ENCODE peak calls at places on chromosomes 3 and 15, in eight cellular contexts. I is CD8-positive, alpha-beta T cell; Y is mesendoderm; E is aorta; L is lower lobe of right lung; F is uterus; R is HepG2; Z is sigmoid colon. C is an unnamed sample.

GRCh38 chr15:39243396-39243795 is 337.5 kb upstream of the THBS1 start:
- DNase-seq in Z (no peak), I (no peak), R (no peak), E (no peak), L (no peak), Y (peak; percentile 28), F (no peak), C (no peak)

GRCh38 chr3:100002599-100003350 is 111.5 kb downstream of the FILIP1L start:
- DNase-seq in I (no peak), F (peak; percentile 75), Z (peak; percentile 60), R (peak; percentile 91), E (no peak), L (no peak), Y (peak; percentile 61), C (no peak)

GRCh38 chr3:28922376-28922775 is 358.5 kb upstream of the RBMS3 start:
- DNase-seq in L (no peak), Z (no peak), I (no peak), F (no peak), E (no peak), Y (no peak), R (no peak), C (no peak)

GRCh38 chr3:7484636-7485035 is 623.7 kb downstream of the GRM7 start:
- DNase-seq in L (no peak), Y (no peak), F (no peak), R (no peak), I (no peak), Z (no peak), E (no peak), C (no peak)

GRCh38 chr3:31508452-31509146 is 24.1 kb upstream of the STT3B start:
- DNase-seq in E (no peak), Y (no peak), F (no peak), L (no peak), Z (no peak), R (no peak), I (no peak), C (no peak)

GRCh38 chr15:64096486-64097431 is 977 bp downstream of the SNX1 start:
- DNase-seq in I (no peak), R (no peak), Y (peak; percentile 52), L (no peak), F (no peak), E (no peak), Z (no peak), C (no peak)

GRCh38 chr3:16516695-16517481 is 3.4 kb upstream of the RFTN1 start:
- DNase-seq in Z (no peak), E (no peak), R (peak; percentile 33), Y (peak; percentile 54), F (peak; percentile 70), L (no peak), I (no peak), C (no peak)

GRCh38 chr15:70086636-70087035 is 11.1 kb downstream of the TLE3 start:
- DNase-seq in Z (no peak), F (no peak), I (no peak), E (no peak), R (no peak), L (no peak), Y (no peak), C (no peak)

GRCh38 chr15:48447657-48448056 is 116.4 kb downstream of the DUT start:
- DNase-seq in I (no peak), E (no peak), R (no peak), Z (no peak), F (no peak), Y (no peak), L (no peak), C (no peak)

GRCh38 chr3:188202358-188203138 is 48.6 kb downstream of the LPP start:
- DNase-seq in F (no peak), Z (no peak), R (peak; percentile 16), I (no peak), Y (peak; percentile 77), L (no peak), E (no peak), C (no peak)

GRCh38 chr3:105364113-105364512 is 2.6 kb upstream of the ALCAM start:
- DNase-seq in Y (peak; percentile 49), L (no peak), F (no peak), Z (no peak), R (no peak), E (no peak), I (no peak), C (no peak)

GRCh38 chr15:47399100-47399499 is 318.2 kb upstream of the SEMA6D start:
- DNase-seq in R (no peak), L (no peak), F (no peak), E (no peak), Y (no peak), Z (no peak), I (no peak), C (no peak)

GRCh38 chr3:14425574-14426304 is 23.3 kb downstream of the SLC6A6 start:
- DNase-seq in E (no peak), R (no peak), I (peak; percentile 65), Y (no peak), F (no peak), L (peak; percentile 85), Z (no peak), C (peak; percentile 70)

GRCh38 chr3:14423963-14424362 is 21.6 kb downstream of the SLC6A6 start:
- DNase-seq in Y (no peak), L (no peak), I (no peak), F (no peak), Z (no peak), R (no peak), E (no peak), C (no peak)

GRCh38 chr3:14424711-14425573 is 22.5 kb downstream of the SLC6A6 start:
- DNase-seq in F (no peak), R (no peak), Z (no peak), L (peak; percentile 63), Y (peak; percentile 51), I (peak; percentile 58), E (no peak), C (peak; percentile 64)

GRCh38 chr3:14423197-14423743 is 20.9 kb downstream of the SLC6A6 start:
- DNase-seq in F (no peak), R (peak; percentile 82), E (no peak), I (no peak), Y (peak; percentile 72), Z (no peak), L (peak; percentile 77), C (no peak)

GRCh38 chr3:14422016-14422963 is 19.9 kb downstream of the SLC6A6 start:
- DNase-seq in Z (no peak), Y (no peak), I (no peak), E (no peak), L (no peak), F (no peak), R (no peak), C (no peak)
- H3K27ac ChIP-seq in Z (no peak overlapping the region), Y (peak overlapping the region; percentile 41), I (no peak overlapping the region), E (no peak overlapping the region), L (peak overlapping the region; percentile 59), F (no peak overlapping the region), R (peak overlapping the region; percentile 40), C (no peak overlapping the region)

DNA sequence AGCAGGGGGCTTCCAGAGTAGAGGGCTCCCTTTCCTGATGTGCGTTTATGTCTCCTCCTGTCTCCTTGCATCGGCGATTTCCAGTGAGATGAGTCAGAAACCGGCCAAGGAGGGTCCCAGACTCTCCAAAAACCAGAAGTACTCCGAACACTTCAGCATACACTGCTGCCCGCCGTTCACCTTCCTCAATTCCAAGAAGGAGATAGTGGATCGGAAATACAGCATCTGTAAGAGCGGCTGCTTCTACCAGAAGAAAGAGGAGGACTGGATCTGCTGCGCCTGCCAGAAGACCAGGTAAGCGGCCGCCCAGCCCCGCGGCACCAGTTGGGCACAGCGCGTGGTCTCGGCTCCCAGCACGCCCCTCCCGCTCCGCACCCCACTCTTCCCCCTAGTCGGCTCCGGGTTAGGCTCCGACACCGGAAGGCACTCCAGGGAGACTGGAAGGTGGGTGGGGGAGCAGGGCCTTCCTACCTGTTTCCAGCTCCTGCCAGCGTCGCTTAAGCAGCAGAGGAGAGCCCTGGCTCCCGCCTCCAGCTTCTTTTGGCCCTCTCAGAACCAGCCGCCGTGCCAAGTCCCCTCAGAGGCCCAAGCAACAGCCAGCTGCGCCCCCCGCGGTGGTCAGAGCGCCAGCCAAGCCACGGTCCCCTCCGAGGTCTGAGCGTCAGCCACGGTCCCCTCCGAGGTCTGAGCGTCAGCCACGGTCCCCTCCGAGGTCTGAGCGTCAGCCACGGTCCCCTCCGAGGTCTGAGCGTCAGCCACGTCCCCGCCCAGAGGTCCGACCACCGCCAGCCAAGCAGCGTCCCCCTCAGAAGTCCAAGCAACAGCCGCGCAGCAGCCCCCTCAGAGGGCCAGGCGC is 34.7 kb downstream of the MOBP start:
- DNase-seq in R (no peak), I (no peak), Y (no peak), Z (no peak), F (no peak), E (no peak), L (peak; percentile 48), C (no peak)
- H3K4me3 ChIP-seq in R (no peak overlapping the region), I (no peak overlapping the region), Y (no peak overlapping the region), Z (no peak overlapping the region), F (peak overlapping the region; percentile 18), E (no peak overlapping the region), L (peak overlapping the region; percentile 35), C (no peak overlapping the region)

GRCh38 chr15:96421211-96421610 is 90.7 kb downstream of the NR2F2 start:
- DNase-seq in Z (no peak), I (no peak), Y (peak; percentile 16), F (no peak), E (no peak), L (no peak), R (no peak), C (no peak)
- H3K27me3 ChIP-seq in Z (peaks cover 65% of the 10 kb centered on the region), I (peaks cover 4% of the 10 kb centered on the region), Y (peaks cover 31% of the 10 kb centered on the region), F (peaks cover 18% of the 10 kb centered on the region), E (peaks cover 2% of the 10 kb centered on the region), L (peaks cover 85% of the 10 kb centered on the region), R (peaks cover 41% of the 10 kb centered on the region), C (peaks cover 74% of the 10 kb centered on the region)

GRCh38 chr3:38245930-38246329 is 19.7 kb upstream of the SLC22A13 start:
- DNase-seq in F (no peak), I (no peak), R (no peak), L (no peak), Z (no peak), Y (no peak), E (no peak), C (no peak)

GRCh38 chr3:38250198-38250597 is 15.4 kb upstream of the SLC22A13 start:
- DNase-seq in L (no peak), E (no peak), I (no peak), F (no peak), R (peak; percentile 57), Z (no peak), Y (no peak), C (no peak)

GRCh38 chr3:38251197-38251596 is 14.4 kb upstream of the SLC22A13 start:
- DNase-seq in I (no peak), E (no peak), Z (no peak), F (no peak), Y (no peak), L (no peak), R (no peak), C (no peak)

GRCh38 chr3:38247366-38248035 is 18.1 kb upstream of the SLC22A13 start:
- DNase-seq in E (no peak), L (no peak), Z (no peak), F (no peak), Y (peak; percentile 62), R (peak; percentile 6), I (no peak), C (no peak)
- H3K27ac ChIP-seq in E (no peak overlapping the region), L (no peak overlapping the region), Z (no peak overlapping the region), F (no peak overlapping the region), Y (no peak overlapping the region), R (no peak overlapping the region), I (no peak overlapping the region), C (no peak overlapping the region)